ENCODE peak calls at places on chromosomes 12 and 14, in ten cellular contexts. I is SK-MEL-5; F is AG20443; L is HTR-8/SVneo; H is coronary artery; V is RPMI7951; S is iris pigment epithelial cell; U is bronchial epithelial cell; C is B cell; K is activated CD4-positive, alpha-beta T cell treated with anti-CD3 and anti-CD28 coated beads, Interleukin-2, amount 50 U/mL, for 1 hour. M is an unnamed sample.

GRCh38 chr12:54929998-54930397 is 54.6 kb downstream of the TESPA1 start:
- DNase-seq in I (no peak), F (no peak), L (no peak), H (no peak), V (no peak), S (no peak), U (no peak), C (no peak), K (no peak), M (no peak)

GRCh38 chr12:12240671-12241345 is 26.0 kb downstream of the LRP6 start:
- DNase-seq in I (peak), F (peak), L (no peak), H (no peak), V (peak), S (peak), U (peak), C (no peak), K (no peak), M (no peak)

GRCh38 chr12:11653215-11653753 is 3.8 kb downstream of the ETV6 start:
- DNase-seq in I (no peak), F (no peak), L (no peak), H (no peak), V (no peak), S (peak), U (no peak), C (peak), K (no peak), M (peak)

GRCh38 chr14:30462358-30462757 is 96.6 kb upstream of the G2E3 start:
- DNase-seq in I (no peak), F (no peak), L (no peak), H (no peak), V (no peak), S (no peak), U (no peak), C (no peak), K (no peak), M (no peak)

GRCh38 chr14:64421166-64421565 is 33.0 kb downstream of the MTHFD1 start:
- DNase-seq in I (no peak), F (peak), L (peak), H (no peak), V (peak), S (peak), U (peak), C (no peak), K (no peak), M (no peak)

GRCh38 chr14:89324501-89325298 is 92.3 kb downstream of the FOXN3 start:
- DNase-seq in I (no peak), F (no peak), L (no peak), H (no peak), V (no peak), S (no peak), U (no peak), C (no peak), K (no peak), M (no peak)

GRCh38 chr14:75399819-75400678 is 27.8 kb upstream of the JDP2 start:
- DNase-seq in I (peak), F (peak), L (no peak), H (peak), V (peak), S (no peak), U (peak), C (no peak), K (no peak), M (no peak)

GRCh38 chr12:88057994-88058718 is 29.0 kb upstream of the C12orf50 start:
- DNase-seq in I (no peak), F (peak), L (no peak), H (no peak), V (no peak), S (no peak), U (peak), C (no peak), K (no peak), M (no peak)

GRCh38 chr12:68342966-68343365 is 10.8 kb upstream of the MDM1 start:
- DNase-seq in I (no peak), F (no peak), L (no peak), H (no peak), V (no peak), S (no peak), U (no peak), C (no peak), K (no peak), M (no peak)

GRCh38 chr14:72610831-72611200 is 283.1 kb downstream of the DPF3 start:
- DNase-seq in I (no peak), F (no peak), L (no peak), H (peak), V (peak), S (no peak), U (no peak), C (no peak), K (no peak), M (no peak)

GRCh38 chr12:5013206-5013830 is 30.4 kb upstream of the KCNA5 start:
- DNase-seq in I (peak), F (peak), L (no peak), H (no peak), V (peak), S (peak), U (no peak), C (no peak), K (no peak), M (no peak)

GRCh38 chr14:50846171-50846880 is 15.4 kb upstream of the NIN start:
- DNase-seq in I (no peak), F (peak), L (peak), H (no peak), V (peak), S (peak), U (peak), C (no peak), K (no peak), M (no peak)

GRCh38 chr12:89245090-89245489 is 107.2 kb downstream of the DUSP6 start:
- DNase-seq in I (no peak), F (peak), L (no peak), H (no peak), V (no peak), S (peak), U (peak), C (peak), K (peak), M (no peak)

GRCh38 chr14:75518625-75519024 is 3.6 kb upstream of the BATF start:
- DNase-seq in I (peak), F (no peak), L (no peak), H (no peak), V (no peak), S (peak), U (peak), C (peak), K (peak), M (no peak)

GRCh38 chr14:101755591-101756324 is 5.8 kb upstream of the PPP2R5C start:
- DNase-seq in I (no peak), F (no peak), L (no peak), H (no peak), V (no peak), S (no peak), U (no peak), C (no peak), K (no peak), M (no peak)

GRCh38 chr14:95482967-95483842 is 33.2 kb downstream of the SYNE3 start:
- DNase-seq in I (peak), F (peak), L (peak), H (peak), V (peak), S (peak), U (peak), C (no peak), K (no peak), M (no peak)

GRCh38 chr12:95611676-95612309 is 60.5 kb upstream of the USP44 start:
- DNase-seq in I (no peak), F (no peak), L (no peak), H (no peak), V (no peak), S (no peak), U (peak), C (no peak), K (no peak), M (no peak)

GRCh38 chr12:67366530-67367196 is 97.5 kb downstream of the CAND1 start:
- DNase-seq in I (no peak), F (peak), L (no peak), H (no peak), V (peak), S (peak), U (no peak), C (no peak), K (no peak), M (no peak)

GRCh38 chr12:47818007-47818376 is 1.7 kb downstream of the HDAC7 start:
- DNase-seq in I (no peak), F (no peak), L (no peak), H (no peak), V (no peak), S (no peak), U (no peak), C (no peak), K (no peak), M (no peak)

GRCh38 chr12:58711968-58712367 is 208.3 kb downstream of the LRIG3 start:
- DNase-seq in I (no peak), F (peak), L (no peak), H (no peak), V (peak), S (peak), U (no peak), C (no peak), K (no peak), M (no peak)

GRCh38 chr12:38898001-38898684 is 7.2 kb downstream of the CPNE8 start:
- DNase-seq in I (peak), F (peak), L (no peak), H (no peak), V (peak), S (no peak), U (no peak), C (no peak), K (no peak), M (no peak)

GRCh38 chr14:68297871-68298468 is 478.4 kb downstream of the RAD51B start:
- DNase-seq in I (peak), F (peak), L (peak), H (no peak), V (peak), S (peak), U (no peak), C (no peak), K (no peak), M (no peak)

GRCh38 chr14:55458800-55459577 is 18.6 kb upstream of the TBPL2 start:
- DNase-seq in I (peak), F (peak), L (peak), H (no peak), V (peak), S (peak), U (peak), C (no peak), K (no peak), M (no peak)

GRCh38 chr12:47190271-47190750 is 110.6 kb upstream of the AMIGO2 start:
- DNase-seq in I (no peak), F (peak), L (no peak), H (no peak), V (peak), S (peak), U (peak), C (no peak), K (no peak), M (no peak)

GRCh38 chr12:92779902-92780301 is 77.1 kb downstream of the PLEKHG7 start:
- DNase-seq in I (no peak), F (peak), L (no peak), H (no peak), V (no peak), S (peak), U (no peak), C (no peak), K (no peak), M (no peak)

GRCh38 chr12:124698211-124698997 is 131.0 kb upstream of the NCOR2 start:
- DNase-seq in I (peak), F (peak), L (no peak), H (no peak), V (peak), S (no peak), U (no peak), C (no peak), K (no peak), M (no peak)

GRCh38 chr14:90419200-90419599 is 22.4 kb downstream of the CALM1 start:
- DNase-seq in I (no peak), F (peak), L (peak), H (peak), V (peak), S (peak), U (peak), C (no peak), K (no peak), M (no peak)

GRCh38 chr14:66563731-66564130 is 55.8 kb downstream of the GPHN start:
- DNase-seq in I (no peak), F (no peak), L (no peak), H (no peak), V (no peak), S (no peak), U (no peak), C (no peak), K (no peak), M (no peak)

GRCh38 chr14:64646103-64646502 is 58.1 kb upstream of the PLEKHG3 start:
- DNase-seq in I (no peak), F (no peak), L (no peak), H (no peak), V (no peak), S (peak), U (no peak), C (no peak), K (no peak), M (no peak)

GRCh38 chr12:124721501-124722154 is 142.0 kb downstream of the SCARB1 start:
- DNase-seq in I (no peak), F (no peak), L (no peak), H (no peak), V (peak), S (no peak), U (no peak), C (no peak), K (no peak), M (no peak)

GRCh38 chr14:90023176-90023896 is 38.5 kb upstream of the KCNK13 start:
- DNase-seq in I (no peak), F (no peak), L (no peak), H (no peak), V (no peak), S (peak), U (peak), C (no peak), K (no peak), M (no peak)

GRCh38 chr14:105491366-105492006 is 440 bp downstream of the TEDC1 start:
- DNase-seq in I (peak), F (peak), L (peak), H (peak), V (peak), S (peak), U (peak), C (peak), K (peak), M (peak)

GRCh38 chr14:53022593-53022992 is 71.7 kb upstream of the FERMT2 start:
- DNase-seq in I (peak), F (peak), L (peak), H (no peak), V (peak), S (no peak), U (no peak), C (no peak), K (no peak), M (no peak)

GRCh38 chr12:64759035-64759894 is at the start of gene GNS:
- DNase-seq in I (peak), F (peak), L (peak), H (peak), V (peak), S (peak), U (peak), C (peak), K (peak), M (peak)

M was measured in natural killer cell treated with Interleukin-12 subunit alpha and Interleukin-12 subunit beta and Interleukin-15 and Interleukin-18, amount 100 ng/mL, for 72 hours.